ENCODE peak calls at places on chromosomes 6 and 20, in nine cellular contexts. K, D, G, T, V, Y, E, Z and Q are unnamed samples.

GRCh38 chr6:136365781-136366354 is 76.2 kb upstream of the BCLAF1 start:
- DNase-seq in V (no peak), Z (no peak), T (peak; percentile 34), D (no peak), K (no peak), G (peak; percentile 66), E (peak; percentile 46), Y (no peak), Q (peak; percentile 70)

GRCh38 chr6:24836116-24836515 is 37.4 kb upstream of the ARMH2 start:
- DNase-seq in V (no peak), D (no peak), Y (no peak), K (no peak), Z (no peak), G (peak; percentile 31), T (no peak), E (no peak), Q (no peak)

GRCh38 chr6:33744895-33745546 is 1.7 kb downstream of the IP6K3 start:
- DNase-seq in G (peak; percentile 90), Z (no peak), E (no peak), K (no peak), Y (no peak), T (no peak), V (peak; percentile 73), D (no peak), Q (peak; percentile 78)

GRCh38 chr20:15278041-15278440 is 940.6 kb upstream of the FLRT3 start:
- DNase-seq in E (no peak), D (no peak), Y (peak; percentile 86), V (no peak), K (no peak), Z (no peak), T (no peak), G (no peak), Q (no peak)

GRCh38 chr20:36818831-36819230 is 45.3 kb upstream of the DSN1 start:
- DNase-seq in T (no peak), V (no peak), Z (no peak), E (no peak), K (no peak), G (no peak), D (no peak), Y (no peak), Q (no peak)

GRCh38 chr6:56040875-56041274 is 165.5 kb upstream of the BMP5 start:
- DNase-seq in K (peak; percentile 22), E (no peak), Z (no peak), T (no peak), D (no peak), G (no peak), Y (no peak), V (no peak), Q (no peak)

GRCh38 chr6:12286381-12287132 is 3.6 kb upstream of the EDN1 start:
- DNase-seq in T (no peak), K (no peak), Y (no peak), E (no peak), G (peak; percentile 29), Z (no peak), V (no peak), D (no peak), Q (no peak)

GRCh38 chr20:39025883-39026282 is 63.7 kb downstream of the DHX35 start:
- DNase-seq in T (no peak), K (no peak), Y (no peak), G (no peak), E (no peak), V (no peak), Z (no peak), D (no peak), Q (no peak)

GRCh38 chr20:35271904-35272303 is 6.0 kb downstream of the MMP24OS start:
- DNase-seq in G (no peak), Y (peak; percentile 17), V (no peak), K (peak; percentile 34), Z (no peak), D (no peak), E (no peak), T (no peak), Q (no peak)

GRCh38 chr6:7725849-7726415 is at the start of gene BMP6:
- DNase-seq in E (peak; percentile 72), T (peak; percentile 90), Y (peak; percentile 86), G (peak; percentile 85), K (peak; percentile 71), Z (peak; percentile 89), D (peak; percentile 26), V (peak; percentile 93), Q (peak; percentile 90)

GRCh38 chr20:64101731-64102621 is 5.4 kb downstream of the NPBWR2 start:
- DNase-seq in K (no peak), E (peak; percentile 42), Z (no peak), D (peak; percentile 61), T (peak; percentile 48), Y (no peak), V (peak; percentile 74), G (peak; percentile 29), Q (no peak)

GRCh38 chr6:160929831-160930230 is 61.7 kb upstream of the MAP3K4 start:
- DNase-seq in Y (no peak), T (no peak), E (no peak), D (no peak), Z (no peak), K (no peak), G (no peak), V (no peak), Q (no peak)

GRCh38 chr6:160934157-160934556 is 57.4 kb upstream of the MAP3K4 start:
- DNase-seq in K (no peak), V (no peak), T (no peak), Y (no peak), G (no peak), Z (no peak), E (no peak), D (no peak), Q (no peak)

GRCh38 chr6:160933256-160933655 is 58.3 kb upstream of the MAP3K4 start:
- DNase-seq in D (no peak), G (no peak), V (peak; percentile 29), T (no peak), Z (no peak), E (no peak), K (no peak), Y (no peak), Q (no peak)

GRCh38 chr6:160930547-160931377 is 60.8 kb upstream of the MAP3K4 start:
- DNase-seq in V (peak; percentile 88), K (peak; percentile 62), T (peak; percentile 76), E (peak; percentile 61), Z (peak; percentile 82), Y (peak; percentile 61), G (peak; percentile 65), D (peak; percentile 42), Q (peak; percentile 75)

DNA sequence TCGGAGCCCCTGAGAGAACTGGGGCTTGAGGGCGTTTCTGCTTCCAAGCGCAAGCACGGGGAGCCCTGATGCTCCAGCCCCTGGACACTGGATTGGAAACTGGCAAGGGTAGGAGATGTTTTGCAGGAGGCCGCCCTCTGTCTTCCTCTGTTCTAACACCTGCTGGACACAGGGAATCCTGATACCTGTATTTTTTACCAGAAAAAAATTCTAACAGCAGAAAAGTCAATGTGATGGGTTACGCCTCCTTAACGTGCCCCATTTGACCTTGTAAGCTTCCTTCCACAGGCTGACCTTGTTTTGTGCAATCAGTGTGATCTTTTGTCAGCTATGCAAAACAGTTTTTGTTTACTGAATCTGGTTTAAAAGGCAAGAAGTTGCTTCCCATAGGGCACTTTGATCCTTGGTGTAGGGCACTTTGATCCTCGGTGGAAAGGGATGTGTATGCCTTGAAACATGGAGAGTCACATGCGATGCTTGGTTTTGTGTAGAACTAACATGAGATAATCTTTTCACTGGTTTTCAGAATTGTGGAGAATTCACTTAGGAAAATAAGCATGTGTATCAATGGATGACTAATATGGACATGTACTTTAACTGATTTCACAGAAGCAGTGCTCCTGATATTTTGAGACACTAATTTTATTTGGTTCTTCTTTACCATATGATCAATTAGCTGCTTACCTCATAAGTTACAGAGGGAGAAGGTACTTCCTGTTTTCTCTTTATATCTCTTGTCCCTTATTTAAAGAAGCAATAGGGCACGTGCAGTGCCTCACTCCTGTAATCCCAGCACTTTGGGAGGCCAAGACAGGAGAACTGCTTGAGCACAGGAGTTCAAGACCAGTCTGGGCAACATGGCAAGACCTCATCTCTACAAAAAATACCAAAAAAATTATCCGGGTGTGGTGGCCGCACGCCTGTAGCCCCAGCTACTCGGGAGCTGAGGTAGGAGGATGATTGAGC is 59.9 kb upstream of the MAP3K4 start:
- DNase-seq in K (no peak), V (peak; percentile 19), D (no peak), T (no peak), Z (peak; percentile 22), E (no peak), G (no peak), Y (no peak), Q (no peak)
- TF ChIP-seq CTCF in K (no peak), V (no peak), D (no peak), T (no peak), Z (no peak), E (no peak), G (no peak), Y (peak; percentile 1), Q (no peak)

GRCh38 chr6:141265748-141266647 is 866.7 kb upstream of the GJE1 start:
- DNase-seq in E (no peak), T (no peak), Z (no peak), G (no peak), D (no peak), Y (no peak), K (no peak), V (no peak), Q (no peak)
- H3K4me3 ChIP-seq in E (peak overlapping the region; percentile 23), T (no peak overlapping the region), Z (no peak overlapping the region), G (no peak overlapping the region), D (no peak overlapping the region), Y (peak overlapping the region; percentile 40), K (peak overlapping the region; percentile 36), V (no peak overlapping the region), Q (no peak overlapping the region)

GRCh38 chr6:43059168-43060033 is at the start of the genes KLC4 and MRPL2:
- DNase-seq in G (peak; percentile 99), Y (peak; percentile 98), T (peak; percentile 98), Z (peak; percentile 99), D (peak; percentile 94), V (peak; percentile 99), K (peak; percentile 99), E (peak; percentile 98), Q (peak; percentile 99)

GRCh38 chr6:43061861-43062260 is 2.4 kb downstream of the KLC4 start:
- DNase-seq in E (no peak), D (no peak), Z (no peak), Y (no peak), K (no peak), G (no peak), V (no peak), T (no peak), Q (no peak)

GRCh38 chr6:43058511-43058910 is 723 bp downstream of the MRPL2 start:
- DNase-seq in Y (no peak), Z (no peak), T (no peak), K (no peak), D (no peak), V (no peak), G (no peak), E (no peak), Q (no peak)

GRCh38 chr6:43060755-43061633 is 1.6 kb downstream of the KLC4 start:
- DNase-seq in K (no peak), V (no peak), Y (no peak), E (no peak), D (no peak), G (no peak), T (no peak), Z (no peak), Q (peak; percentile 28)

GRCh38 chr6:43060034-43060754 is 763 bp downstream of the KLC4 start:
- DNase-seq in E (no peak), V (peak; percentile 81), Z (no peak), T (peak; percentile 79), D (no peak), K (no peak), G (peak; percentile 31), Y (peak; percentile 50), Q (peak; percentile 90)
- TF ChIP-seq CTCF in E (no peak), V (no peak), Z (no peak), T (no peak), D (no peak), K (no peak), G (no peak), Y (no peak), Q (no peak)

GRCh38 chr6:20669571-20670314 is 135.5 kb downstream of the CDKAL1 start:
- DNase-seq in E (peak; percentile 79), V (peak; percentile 23), G (no peak), Z (no peak), T (no peak), Y (no peak), K (no peak), D (no peak), Q (no peak)
- H3K4me3 ChIP-seq in E (no peak overlapping the region), V (no peak overlapping the region), G (no peak overlapping the region), Z (no peak overlapping the region), T (no peak overlapping the region), Y (no peak overlapping the region), K (no peak overlapping the region), D (no peak overlapping the region), Q (no peak overlapping the region)